ENCODE peak calls at places on chromosomes 1 and 21, in five cellular contexts. N, H, Q, W and Z are unnamed samples.

GRCh38 chr1:214974002-214974401 is 108.5 kb upstream of the KCNK2 start:
- DNase-seq in H (no peak), W (no peak), N (no peak), Q (no peak), Z (no peak)

GRCh38 chr1:228478326-228478725 is 8.9 kb upstream of the RNF187 start:
- DNase-seq in W (no peak), H (no peak), N (peak), Q (no peak), Z (no peak)

GRCh38 chr1:20379075-20379474 is 88.4 kb downstream of the VWA5B1 start:
- DNase-seq in W (no peak), Q (no peak), N (no peak), H (no peak), Z (no peak)

GRCh38 chr1:206672844-206673758 is 11.6 kb upstream of the MAPKAPK2 start:
- DNase-seq in Q (peak), N (no peak), W (no peak), H (peak), Z (no peak)

GRCh38 chr1:235515844-235516512 is 11.7 kb upstream of the B3GALNT2 start:
- DNase-seq in N (no peak), W (no peak), Q (no peak), H (no peak), Z (no peak)

GRCh38 chr1:60171793-60172192 is 98.2 kb upstream of the C1orf87 start:
- DNase-seq in H (peak), W (no peak), N (no peak), Q (peak), Z (no peak)

GRCh38 chr1:5552787-5553484 is 439.3 kb downstream of the NPHP4 start:
- DNase-seq in H (no peak), Q (no peak), N (no peak), W (no peak), Z (no peak)

GRCh38 chr1:29878501-29878900 is 642.2 kb downstream of the PTPRU start:
- DNase-seq in Q (no peak), W (no peak), N (no peak), H (no peak), Z (no peak)

GRCh38 chr1:233617025-233617424 is 3.1 kb downstream of the KCNK1 start:
- DNase-seq in H (no peak), N (no peak), W (no peak), Q (no peak), Z (no peak)

GRCh38 chr1:1776672-1777393 is 1.4 kb downstream of the NADK start:
- DNase-seq in H (no peak), W (no peak), Q (peak), N (peak), Z (no peak)

GRCh38 chr1:243396876-243397275 is 141.0 kb downstream of the SDCCAG8 start:
- DNase-seq in W (no peak), H (no peak), N (no peak), Q (no peak), Z (no peak)

GRCh38 chr1:6074192-6074901 is 28.7 kb downstream of the KCNAB2 start:
- DNase-seq in Q (no peak), H (no peak), W (no peak), N (no peak), Z (no peak)

GRCh38 chr1:51284487-51284954 is 45.8 kb downstream of the TTC39A start:
- DNase-seq in Q (no peak), N (no peak), H (peak), W (no peak), Z (no peak)

GRCh38 chr21:33374874-33375644 is 28.2 kb upstream of the IFNGR2 start:
- DNase-seq in H (no peak), N (no peak), W (no peak), Q (no peak), Z (no peak)

GRCh38 chr1:115052454-115053083 is 22.9 kb downstream of the TSHB start:
- DNase-seq in Q (peak), W (no peak), H (peak), N (peak), Z (peak)

GRCh38 chr1:176950736-176951308 is 213.7 kb downstream of the ASTN1 start:
- DNase-seq in Q (no peak), W (no peak), N (peak), H (no peak), Z (peak)

GRCh38 chr1:182301467-182302198 is 90.0 kb downstream of the GLUL start:
- DNase-seq in N (peak), W (no peak), Q (peak), H (peak), Z (no peak)

GRCh38 chr1:2170211-2170610 is 24.4 kb downstream of the FAAP20 start:
- DNase-seq in N (no peak), Q (no peak), W (no peak), H (peak), Z (no peak)

GRCh38 chr1:226779536-226779935 is 40.5 kb upstream of the ITPKB start:
- DNase-seq in H (no peak), N (no peak), W (no peak), Q (no peak), Z (no peak)

GRCh38 chr1:235090406-235091069 is 38.1 kb downstream of the TOMM20 start:
- DNase-seq in Q (peak), N (peak), H (no peak), W (peak), Z (peak)

GRCh38 chr1:231512147-231512698 is 16.2 kb upstream of the TSNAX start:
- DNase-seq in H (peak), Q (peak), N (no peak), W (no peak), Z (no peak)

GRCh38 chr1:20063861-20064292 is 6.1 kb upstream of the PLA2G5 start:
- DNase-seq in H (peak), Q (peak), W (no peak), N (no peak), Z (no peak)

GRCh38 chr21:36806103-36806502 is 107.2 kb downstream of the SIM2 start:
- DNase-seq in N (no peak), Q (peak), W (no peak), H (peak), Z (no peak)

GRCh38 chr1:71766748-71767147 is 515.6 kb downstream of the NEGR1 start:
- DNase-seq in N (no peak), Q (no peak), H (no peak), W (no peak), Z (no peak)

GRCh38 chr1:210678306-210678705 is 349.6 kb downstream of the HHAT start:
- DNase-seq in W (no peak), Q (no peak), N (no peak), H (no peak), Z (no peak)

GRCh38 chr1:109821221-109821669 is 57.5 kb upstream of the EPS8L3 start:
- DNase-seq in H (peak), Q (peak), N (no peak), W (no peak), Z (peak)

GRCh38 chr1:117537291-117537920 is 68.4 kb upstream of the TENT5C start:
- DNase-seq in W (peak), H (no peak), Q (no peak), N (peak), Z (peak)

GRCh38 chr1:57835620-57836019 is 411.8 kb upstream of the DAB1 start:
- DNase-seq in N (peak), Q (no peak), H (no peak), W (no peak), Z (peak)

GRCh38 chr1:40976952-40977690 is 2.4 kb upstream of the CTPS1 start:
- DNase-seq in W (no peak), N (no peak), Q (peak), H (peak), Z (no peak)

GRCh38 chr1:74731399-74732052 is 1.3 kb downstream of the CRYZ start:
- DNase-seq in H (peak), W (no peak), Q (peak), N (no peak), Z (no peak)

GRCh38 chr1:241841661-241842060 is 6.3 kb upstream of the EXO1 start:
- DNase-seq in N (no peak), W (no peak), H (no peak), Q (no peak), Z (no peak)

GRCh38 chr1:241839369-241839990 is 8.5 kb upstream of the EXO1 start:
- DNase-seq in N (no peak), W (no peak), H (no peak), Q (no peak), Z (no peak)

GRCh38 chr1:241838831-241839365 is 9.1 kb upstream of the EXO1 start:
- DNase-seq in W (no peak), Q (no peak), N (no peak), H (peak), Z (no peak)

GRCh38 chr1:241837901-241838300 is 10.1 kb upstream of the EXO1 start:
- DNase-seq in H (peak), Q (peak), N (peak), W (no peak), Z (no peak)

GRCh38 chr1:241840164-241840563 is 7.8 kb upstream of the EXO1 start:
- DNase-seq in H (no peak), Q (no peak), N (no peak), W (no peak), Z (no peak)
- H3K27ac ChIP-seq in H (no peak), Q (no peak), N (no peak), W (no peak), Z (no peak)

GRCh38 chr1:32650157-32650751 is at the start of gene ZBTB8OS:
- DNase-seq in N (peak), H (peak), Q (peak), W (peak), Z (peak)
- H2BK120ac ChIP-seq in N (peak), H (peak), Q (peak), W (peak), Z (peak)

GRCh38 chr1:38701088-38701487 is 158.5 kb downstream of the RRAGC start:
- DNase-seq in W (no peak), Q (no peak), H (no peak), N (no peak), Z (no peak)
- H2BK5ac ChIP-seq in W (no peak), Q (no peak), H (no peak), N (no peak), Z (no peak)

DNA sequence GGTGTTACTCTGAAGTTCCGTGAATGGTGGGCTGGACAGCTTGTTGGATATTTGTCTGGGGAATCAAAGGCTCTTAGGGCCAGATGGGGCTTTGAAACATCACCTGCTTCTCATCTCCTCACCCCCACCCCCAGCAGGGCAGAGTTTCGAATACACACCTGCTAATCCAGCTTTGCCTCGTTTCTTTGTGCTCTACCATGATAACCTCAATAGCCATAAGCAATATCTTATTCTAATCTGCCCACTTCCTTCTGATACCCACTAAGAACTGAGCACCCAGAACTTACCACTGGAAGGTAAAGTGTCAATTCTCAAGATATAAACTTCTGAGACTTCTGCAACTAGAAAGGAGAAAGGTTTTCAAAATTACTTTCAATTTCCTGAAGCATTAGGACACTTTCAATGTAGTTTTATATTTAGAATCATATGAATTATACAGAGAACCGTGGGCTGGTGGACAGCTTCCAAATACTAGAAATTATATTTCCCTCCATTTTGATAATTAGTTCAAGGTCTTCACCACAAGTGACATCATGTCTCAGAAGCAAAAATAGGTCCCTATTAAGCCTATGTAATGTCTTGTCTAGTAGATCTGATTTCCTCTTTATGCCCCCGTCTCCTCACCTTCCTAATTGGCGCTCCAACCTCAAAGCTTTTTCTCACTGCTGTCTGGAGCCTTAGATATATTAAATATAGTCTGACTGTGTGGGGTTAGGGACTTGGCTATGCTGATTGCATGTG is 64.4 kb upstream of the NEK2 start:
- DNase-seq in N (no peak), H (no peak), Q (no peak), W (no peak), Z (no peak)
- H3K27ac ChIP-seq in N (no peak), H (no peak), Q (no peak), W (no peak), Z (no peak)

GRCh38 chr1:203170625-203171330 is 4.8 kb downstream of the MYBPH start:
- DNase-seq in N (no peak), W (no peak), Q (no peak), H (peak), Z (no peak)
- H2BK120ac ChIP-seq in N (no peak), W (no peak), Q (peak), H (no peak), Z (no peak)

GRCh38 chr1:39190096-39190495 is 14.4 kb upstream of the MACF1 start:
- DNase-seq in W (no peak), Q (no peak), H (no peak), N (no peak), Z (no peak)
- H2BK5ac ChIP-seq in W (no peak), Q (no peak), H (peak), N (no peak), Z (no peak)

GRCh38 chr1:23441446-23442148 is 17.0 kb upstream of the TCEA3 start:
- DNase-seq in W (no peak), H (no peak), Q (no peak), N (no peak), Z (no peak)

GRCh38 chr1:23442751-23443150 is 18.2 kb upstream of the TCEA3 start:
- DNase-seq in Q (no peak), W (no peak), N (no peak), H (no peak), Z (no peak)

GRCh38 chr1:23446644-23447310 is 22.2 kb upstream of the TCEA3 start:
- DNase-seq in Q (no peak), N (no peak), H (no peak), W (no peak), Z (no peak)

GRCh38 chr1:23444104-23444533 is 19.6 kb upstream of the TCEA3 start:
- DNase-seq in Q (peak), W (no peak), H (peak), N (no peak), Z (no peak)

GRCh38 chr1:23444596-23445390 is 20.2 kb upstream of the TCEA3 start:
- DNase-seq in Q (no peak), N (no peak), H (no peak), W (no peak), Z (no peak)
- H3K27ac ChIP-seq in Q (no peak), N (no peak), H (peak), W (no peak), Z (no peak)

GRCh38 chr1:87131809-87132663 is 196.6 kb upstream of the LMO4 start:
- DNase-seq in N (peak), W (peak), Q (peak), H (peak), Z (peak)

GRCh38 chr1:87134625-87135024 is 194.1 kb upstream of the LMO4 start:
- DNase-seq in W (no peak), H (no peak), N (no peak), Q (no peak), Z (no peak)

GRCh38 chr1:87132664-87133000 is 196.0 kb upstream of the LMO4 start:
- DNase-seq in Q (no peak), H (no peak), W (no peak), N (no peak), Z (no peak)

GRCh38 chr1:87135313-87135712 is 193.4 kb upstream of the LMO4 start:
- DNase-seq in Q (no peak), N (no peak), H (no peak), W (no peak), Z (no peak)

GRCh38 chr1:87134061-87134460 is 194.6 kb upstream of the LMO4 start:
- DNase-seq in Q (no peak), W (no peak), N (no peak), H (peak), Z (no peak)
- H2BK120ac ChIP-seq in Q (no peak), W (no peak), N (no peak), H (no peak), Z (no peak)